ENCODE peak calls at places on chromosomes 16 and 17, in eight cellular contexts. One of them, this sample, is unnamed.

GRCh38 chr17:64230551-64231408 is 32.3 kb downstream of the TEX2 start:
- DNase-seq in HCT116: no peak
- DNase-seq in stimulated activated CD8-positive, alpha-beta memory T cell treated with anti-CD3 and anti-CD28 coated beads, Interleukin-4, amount 100 ng/mL, for 24 hours: no peak
- DNase-seq in neural crest cell: no peak
- DNase-seq in NCI-H1436: no peak
- DNase-seq in activated T-cell treated with anti-CD3 and anti-CD28 coated beads for 1 hour: no peak
- DNase-seq in endothelial cell: no peak
- DNase-seq in chondrocyte: no peak
- DNase-seq in this sample: no peak

GRCh38 chr16:56672761-56673536 is 3.3 kb downstream of the MT1H start:
- DNase-seq in NCI-H1436: no peak
- DNase-seq in endothelial cell: no peak
- DNase-seq in stimulated activated CD8-positive, alpha-beta memory T cell treated with anti-CD3 and anti-CD28 coated beads, Interleukin-4, amount 100 ng/mL, for 24 hours: no peak
- DNase-seq in activated T-cell treated with anti-CD3 and anti-CD28 coated beads for 1 hour: no peak
- DNase-seq in chondrocyte: no peak
- DNase-seq in neural crest cell: no peak
- DNase-seq in HCT116: no peak
- DNase-seq in this sample: no peak

GRCh38 chr17:55451203-55451641 is 29.6 kb upstream of the MMD start:
- DNase-seq in stimulated activated CD8-positive, alpha-beta memory T cell treated with anti-CD3 and anti-CD28 coated beads, Interleukin-4, amount 100 ng/mL, for 24 hours: no peak
- DNase-seq in endothelial cell: no peak
- DNase-seq in chondrocyte: no peak
- DNase-seq in neural crest cell: no peak
- DNase-seq in HCT116: no peak
- DNase-seq in NCI-H1436: no peak
- DNase-seq in activated T-cell treated with anti-CD3 and anti-CD28 coated beads for 1 hour: no peak
- DNase-seq in this sample: no peak

GRCh38 chr16:23837553-23838308 is 1.9 kb downstream of the PRKCB start:
- DNase-seq in activated T-cell treated with anti-CD3 and anti-CD28 coated beads for 1 hour: no peak
- DNase-seq in neural crest cell: no peak
- DNase-seq in NCI-H1436: no peak
- DNase-seq in HCT116: no peak
- DNase-seq in stimulated activated CD8-positive, alpha-beta memory T cell treated with anti-CD3 and anti-CD28 coated beads, Interleukin-4, amount 100 ng/mL, for 24 hours: no peak
- DNase-seq in endothelial cell: no peak
- DNase-seq in chondrocyte: no peak
- DNase-seq in this sample: no peak

GRCh38 chr17:19678581-19679418 is 30.2 kb downstream of the ALDH3A2 start:
- DNase-seq in NCI-H1436: no peak
- DNase-seq in stimulated activated CD8-positive, alpha-beta memory T cell treated with anti-CD3 and anti-CD28 coated beads, Interleukin-4, amount 100 ng/mL, for 24 hours: no peak
- DNase-seq in neural crest cell: no peak
- DNase-seq in activated T-cell treated with anti-CD3 and anti-CD28 coated beads for 1 hour: no peak
- DNase-seq in chondrocyte: no peak
- DNase-seq in endothelial cell: no peak
- DNase-seq in HCT116: no peak
- DNase-seq in this sample: no peak

GRCh38 chr17:75031972-75032895 is 14.5 kb downstream of the ATP5PD start:
- DNase-seq in stimulated activated CD8-positive, alpha-beta memory T cell treated with anti-CD3 and anti-CD28 coated beads, Interleukin-4, amount 100 ng/mL, for 24 hours: no peak
- DNase-seq in NCI-H1436: peak
- DNase-seq in endothelial cell: no peak
- DNase-seq in neural crest cell: no peak
- DNase-seq in HCT116: peak
- DNase-seq in chondrocyte: no peak
- DNase-seq in activated T-cell treated with anti-CD3 and anti-CD28 coated beads for 1 hour: no peak
- DNase-seq in this sample: peak

GRCh38 chr16:15775209-15775608 is 81.6 kb downstream of the MYH11 start:
- DNase-seq in stimulated activated CD8-positive, alpha-beta memory T cell treated with anti-CD3 and anti-CD28 coated beads, Interleukin-4, amount 100 ng/mL, for 24 hours: no peak
- DNase-seq in NCI-H1436: no peak
- DNase-seq in activated T-cell treated with anti-CD3 and anti-CD28 coated beads for 1 hour: no peak
- DNase-seq in HCT116: peak
- DNase-seq in endothelial cell: no peak
- DNase-seq in neural crest cell: no peak
- DNase-seq in chondrocyte: no peak
- DNase-seq in this sample: no peak

GRCh38 chr16:29789775-29790182 is 772 bp upstream of the KIF22 start:
- DNase-seq in NCI-H1436: no peak
- DNase-seq in stimulated activated CD8-positive, alpha-beta memory T cell treated with anti-CD3 and anti-CD28 coated beads, Interleukin-4, amount 100 ng/mL, for 24 hours: no peak
- DNase-seq in activated T-cell treated with anti-CD3 and anti-CD28 coated beads for 1 hour: no peak
- DNase-seq in endothelial cell: no peak
- DNase-seq in chondrocyte: no peak
- DNase-seq in HCT116: no peak
- DNase-seq in neural crest cell: no peak
- DNase-seq in this sample: no peak

GRCh38 chr17:28170771-28171170 is 128.3 kb downstream of the NLK start:
- DNase-seq in NCI-H1436: no peak
- DNase-seq in neural crest cell: no peak
- DNase-seq in HCT116: no peak
- DNase-seq in endothelial cell: no peak
- DNase-seq in stimulated activated CD8-positive, alpha-beta memory T cell treated with anti-CD3 and anti-CD28 coated beads, Interleukin-4, amount 100 ng/mL, for 24 hours: no peak
- DNase-seq in chondrocyte: no peak
- DNase-seq in activated T-cell treated with anti-CD3 and anti-CD28 coated beads for 1 hour: no peak
- DNase-seq in this sample: no peak

GRCh38 chr16:81369888-81370504 is 55.2 kb downstream of the GAN start:
- DNase-seq in chondrocyte: no peak
- DNase-seq in stimulated activated CD8-positive, alpha-beta memory T cell treated with anti-CD3 and anti-CD28 coated beads, Interleukin-4, amount 100 ng/mL, for 24 hours: no peak
- DNase-seq in HCT116: no peak
- DNase-seq in neural crest cell: no peak
- DNase-seq in activated T-cell treated with anti-CD3 and anti-CD28 coated beads for 1 hour: no peak
- DNase-seq in endothelial cell: no peak
- DNase-seq in NCI-H1436: no peak
- DNase-seq in this sample: no peak

GRCh38 chr16:7689234-7689633 is 356.6 kb downstream of the RBFOX1 start:
- DNase-seq in endothelial cell: no peak
- DNase-seq in stimulated activated CD8-positive, alpha-beta memory T cell treated with anti-CD3 and anti-CD28 coated beads, Interleukin-4, amount 100 ng/mL, for 24 hours: no peak
- DNase-seq in activated T-cell treated with anti-CD3 and anti-CD28 coated beads for 1 hour: no peak
- DNase-seq in chondrocyte: no peak
- DNase-seq in NCI-H1436: no peak
- DNase-seq in neural crest cell: no peak
- DNase-seq in HCT116: no peak
- DNase-seq in this sample: no peak

GRCh38 chr17:28216032-28216431 is 103.0 kb upstream of the TMEM97 start:
- DNase-seq in activated T-cell treated with anti-CD3 and anti-CD28 coated beads for 1 hour: no peak
- DNase-seq in neural crest cell: no peak
- DNase-seq in chondrocyte: no peak
- DNase-seq in endothelial cell: no peak
- DNase-seq in NCI-H1436: no peak
- DNase-seq in stimulated activated CD8-positive, alpha-beta memory T cell treated with anti-CD3 and anti-CD28 coated beads, Interleukin-4, amount 100 ng/mL, for 24 hours: no peak
- DNase-seq in HCT116: no peak
- DNase-seq in this sample: no peak

GRCh38 chr16:51276335-51276734 is 125.3 kb upstream of the SALL1 start:
- DNase-seq in stimulated activated CD8-positive, alpha-beta memory T cell treated with anti-CD3 and anti-CD28 coated beads, Interleukin-4, amount 100 ng/mL, for 24 hours: no peak
- DNase-seq in chondrocyte: no peak
- DNase-seq in HCT116: no peak
- DNase-seq in NCI-H1436: no peak
- DNase-seq in activated T-cell treated with anti-CD3 and anti-CD28 coated beads for 1 hour: no peak
- DNase-seq in neural crest cell: no peak
- DNase-seq in endothelial cell: no peak
- DNase-seq in this sample: no peak

GRCh38 chr16:1343428-1344242 is 8.0 kb downstream of the TSR3 start:
- DNase-seq in neural crest cell: no peak
- DNase-seq in HCT116: no peak
- DNase-seq in stimulated activated CD8-positive, alpha-beta memory T cell treated with anti-CD3 and anti-CD28 coated beads, Interleukin-4, amount 100 ng/mL, for 24 hours: no peak
- DNase-seq in activated T-cell treated with anti-CD3 and anti-CD28 coated beads for 1 hour: no peak
- DNase-seq in NCI-H1436: no peak
- DNase-seq in endothelial cell: no peak
- DNase-seq in chondrocyte: no peak
- DNase-seq in this sample: no peak

GRCh38 chr17:49695698-49696232 is 12.0 kb downstream of the SLC35B1 start:
- DNase-seq in neural crest cell: no peak
- DNase-seq in activated T-cell treated with anti-CD3 and anti-CD28 coated beads for 1 hour: no peak
- DNase-seq in endothelial cell: no peak
- DNase-seq in chondrocyte: no peak
- DNase-seq in stimulated activated CD8-positive, alpha-beta memory T cell treated with anti-CD3 and anti-CD28 coated beads, Interleukin-4, amount 100 ng/mL, for 24 hours: no peak
- DNase-seq in HCT116: no peak
- DNase-seq in NCI-H1436: no peak
- DNase-seq in this sample: no peak

GRCh38 chr16:66344533-66345145 is 21.9 kb upstream of the CDH5 start:
- DNase-seq in activated T-cell treated with anti-CD3 and anti-CD28 coated beads for 1 hour: peak
- DNase-seq in chondrocyte: no peak
- DNase-seq in stimulated activated CD8-positive, alpha-beta memory T cell treated with anti-CD3 and anti-CD28 coated beads, Interleukin-4, amount 100 ng/mL, for 24 hours: no peak
- DNase-seq in endothelial cell: peak
- DNase-seq in HCT116: no peak
- DNase-seq in neural crest cell: peak
- DNase-seq in NCI-H1436: peak
- DNase-seq in this sample: no peak

GRCh38 chr16:72189865-72190371 is 18.0 kb upstream of the PMFBP1 start:
- DNase-seq in neural crest cell: no peak
- DNase-seq in stimulated activated CD8-positive, alpha-beta memory T cell treated with anti-CD3 and anti-CD28 coated beads, Interleukin-4, amount 100 ng/mL, for 24 hours: no peak
- DNase-seq in chondrocyte: no peak
- DNase-seq in HCT116: no peak
- DNase-seq in NCI-H1436: no peak
- DNase-seq in endothelial cell: no peak
- DNase-seq in activated T-cell treated with anti-CD3 and anti-CD28 coated beads for 1 hour: no peak
- DNase-seq in this sample: no peak

GRCh38 chr17:7705269-7706255 is 560 bp downstream of the EFNB3 start:
- DNase-seq in stimulated activated CD8-positive, alpha-beta memory T cell treated with anti-CD3 and anti-CD28 coated beads, Interleukin-4, amount 100 ng/mL, for 24 hours: no peak
- DNase-seq in neural crest cell: no peak
- DNase-seq in activated T-cell treated with anti-CD3 and anti-CD28 coated beads for 1 hour: no peak
- DNase-seq in NCI-H1436: no peak
- DNase-seq in chondrocyte: no peak
- DNase-seq in endothelial cell: no peak
- DNase-seq in HCT116: no peak
- DNase-seq in this sample: no peak

GRCh38 chr17:45948881-45949624 is 50.0 kb upstream of the STH start:
- DNase-seq in endothelial cell: peak
- DNase-seq in neural crest cell: peak
- DNase-seq in HCT116: peak
- DNase-seq in chondrocyte: no peak
- DNase-seq in activated T-cell treated with anti-CD3 and anti-CD28 coated beads for 1 hour: peak
- DNase-seq in stimulated activated CD8-positive, alpha-beta memory T cell treated with anti-CD3 and anti-CD28 coated beads, Interleukin-4, amount 100 ng/mL, for 24 hours: peak
- DNase-seq in NCI-H1436: peak
- DNase-seq in this sample: peak

GRCh38 chr17:47203984-47204721 is 5.0 kb upstream of the MYL4 start:
- DNase-seq in stimulated activated CD8-positive, alpha-beta memory T cell treated with anti-CD3 and anti-CD28 coated beads, Interleukin-4, amount 100 ng/mL, for 24 hours: peak
- DNase-seq in NCI-H1436: no peak
- DNase-seq in chondrocyte: no peak
- DNase-seq in neural crest cell: no peak
- DNase-seq in activated T-cell treated with anti-CD3 and anti-CD28 coated beads for 1 hour: peak
- DNase-seq in HCT116: no peak
- DNase-seq in endothelial cell: no peak
- DNase-seq in this sample: peak

GRCh38 chr16:2003827-2004641 is 5.6 kb downstream of the ZNF598 start:
- DNase-seq in chondrocyte: no peak
- DNase-seq in HCT116: peak
- DNase-seq in neural crest cell: peak
- DNase-seq in endothelial cell: peak
- DNase-seq in NCI-H1436: peak
- DNase-seq in stimulated activated CD8-positive, alpha-beta memory T cell treated with anti-CD3 and anti-CD28 coated beads, Interleukin-4, amount 100 ng/mL, for 24 hours: peak
- DNase-seq in activated T-cell treated with anti-CD3 and anti-CD28 coated beads for 1 hour: peak
- DNase-seq in this sample: peak

GRCh38 chr16:1543085-1543896 is 9.8 kb downstream of the TMEM204 start:
- DNase-seq in neural crest cell: no peak
- DNase-seq in HCT116: peak
- DNase-seq in stimulated activated CD8-positive, alpha-beta memory T cell treated with anti-CD3 and anti-CD28 coated beads, Interleukin-4, amount 100 ng/mL, for 24 hours: peak
- DNase-seq in NCI-H1436: no peak
- DNase-seq in activated T-cell treated with anti-CD3 and anti-CD28 coated beads for 1 hour: no peak
- DNase-seq in chondrocyte: no peak
- DNase-seq in endothelial cell: peak
- DNase-seq in this sample: peak

GRCh38 chr17:57420674-57421392 is 164.5 kb downstream of the MSI2 start:
- DNase-seq in activated T-cell treated with anti-CD3 and anti-CD28 coated beads for 1 hour: no peak
- DNase-seq in endothelial cell: no peak
- DNase-seq in NCI-H1436: peak
- DNase-seq in neural crest cell: no peak
- DNase-seq in stimulated activated CD8-positive, alpha-beta memory T cell treated with anti-CD3 and anti-CD28 coated beads, Interleukin-4, amount 100 ng/mL, for 24 hours: no peak
- DNase-seq in HCT116: no peak
- DNase-seq in chondrocyte: no peak
- DNase-seq in this sample: no peak

GRCh38 chr16:30628628-30629342 is 18.6 kb upstream of the ZNF689 start:
- DNase-seq in endothelial cell: peak
- DNase-seq in activated T-cell treated with anti-CD3 and anti-CD28 coated beads for 1 hour: peak
- DNase-seq in HCT116: peak
- DNase-seq in neural crest cell: peak
- DNase-seq in NCI-H1436: peak
- DNase-seq in chondrocyte: no peak
- DNase-seq in stimulated activated CD8-positive, alpha-beta memory T cell treated with anti-CD3 and anti-CD28 coated beads, Interleukin-4, amount 100 ng/mL, for 24 hours: peak
- DNase-seq in this sample: peak

GRCh38 chr16:66886346-66886745 is 6.0 kb downstream of the PDP2 start:
- DNase-seq in chondrocyte: no peak
- DNase-seq in stimulated activated CD8-positive, alpha-beta memory T cell treated with anti-CD3 and anti-CD28 coated beads, Interleukin-4, amount 100 ng/mL, for 24 hours: no peak
- DNase-seq in activated T-cell treated with anti-CD3 and anti-CD28 coated beads for 1 hour: no peak
- DNase-seq in HCT116: no peak
- DNase-seq in endothelial cell: no peak
- DNase-seq in neural crest cell: no peak
- DNase-seq in NCI-H1436: no peak
- DNase-seq in this sample: no peak

GRCh38 chr17:320809-321385 is 31.7 kb downstream of the RPH3AL start:
- DNase-seq in HCT116: no peak
- DNase-seq in stimulated activated CD8-positive, alpha-beta memory T cell treated with anti-CD3 and anti-CD28 coated beads, Interleukin-4, amount 100 ng/mL, for 24 hours: no peak
- DNase-seq in neural crest cell: no peak
- DNase-seq in chondrocyte: peak
- DNase-seq in activated T-cell treated with anti-CD3 and anti-CD28 coated beads for 1 hour: no peak
- DNase-seq in endothelial cell: no peak
- DNase-seq in NCI-H1436: no peak
- DNase-seq in this sample: peak

GRCh38 chr16:88940196-88941050 is 36.6 kb downstream of the CBFA2T3 start:
- DNase-seq in HCT116: no peak
- DNase-seq in activated T-cell treated with anti-CD3 and anti-CD28 coated beads for 1 hour: no peak
- DNase-seq in neural crest cell: no peak
- DNase-seq in chondrocyte: no peak
- DNase-seq in NCI-H1436: no peak
- DNase-seq in endothelial cell: no peak
- DNase-seq in stimulated activated CD8-positive, alpha-beta memory T cell treated with anti-CD3 and anti-CD28 coated beads, Interleukin-4, amount 100 ng/mL, for 24 hours: no peak
- DNase-seq in this sample: no peak

GRCh38 chr17:53353919-53354351 is 468.8 kb upstream of the KIF2B start:
- DNase-seq in NCI-H1436: no peak
- DNase-seq in stimulated activated CD8-positive, alpha-beta memory T cell treated with anti-CD3 and anti-CD28 coated beads, Interleukin-4, amount 100 ng/mL, for 24 hours: no peak
- DNase-seq in activated T-cell treated with anti-CD3 and anti-CD28 coated beads for 1 hour: no peak
- DNase-seq in HCT116: no peak
- DNase-seq in chondrocyte: no peak
- DNase-seq in neural crest cell: no peak
- DNase-seq in endothelial cell: no peak
- DNase-seq in this sample: no peak

GRCh38 chr17:40646791-40647548 is 648 bp downstream of the SMARCE1 start:
- DNase-seq in NCI-H1436: no peak
- DNase-seq in neural crest cell: peak
- DNase-seq in HCT116: peak
- DNase-seq in endothelial cell: peak
- DNase-seq in chondrocyte: no peak
- DNase-seq in activated T-cell treated with anti-CD3 and anti-CD28 coated beads for 1 hour: no peak
- DNase-seq in stimulated activated CD8-positive, alpha-beta memory T cell treated with anti-CD3 and anti-CD28 coated beads, Interleukin-4, amount 100 ng/mL, for 24 hours: no peak
- DNase-seq in this sample: no peak

GRCh38 chr17:77708936-77709335 is 249.6 kb upstream of the TNRC6C start:
- DNase-seq in activated T-cell treated with anti-CD3 and anti-CD28 coated beads for 1 hour: no peak
- DNase-seq in HCT116: no peak
- DNase-seq in endothelial cell: no peak
- DNase-seq in NCI-H1436: no peak
- DNase-seq in stimulated activated CD8-positive, alpha-beta memory T cell treated with anti-CD3 and anti-CD28 coated beads, Interleukin-4, amount 100 ng/mL, for 24 hours: no peak
- DNase-seq in chondrocyte: no peak
- DNase-seq in neural crest cell: no peak
- DNase-seq in this sample: no peak

GRCh38 chr17:75652934-75653549 is 13.9 kb downstream of the RECQL5 start:
- DNase-seq in stimulated activated CD8-positive, alpha-beta memory T cell treated with anti-CD3 and anti-CD28 coated beads, Interleukin-4, amount 100 ng/mL, for 24 hours: no peak
- DNase-seq in HCT116: no peak
- DNase-seq in NCI-H1436: peak
- DNase-seq in activated T-cell treated with anti-CD3 and anti-CD28 coated beads for 1 hour: no peak
- DNase-seq in chondrocyte: peak
- DNase-seq in endothelial cell: peak
- DNase-seq in neural crest cell: peak
- DNase-seq in this sample: no peak

GRCh38 chr17:72591500-72592241 is 470.9 kb downstream of the SOX9 start:
- DNase-seq in HCT116: no peak
- DNase-seq in chondrocyte: no peak
- DNase-seq in neural crest cell: peak
- DNase-seq in stimulated activated CD8-positive, alpha-beta memory T cell treated with anti-CD3 and anti-CD28 coated beads, Interleukin-4, amount 100 ng/mL, for 24 hours: no peak
- DNase-seq in activated T-cell treated with anti-CD3 and anti-CD28 coated beads for 1 hour: no peak
- DNase-seq in endothelial cell: no peak
- DNase-seq in NCI-H1436: peak
- DNase-seq in this sample: no peak

GRCh38 chr17:34797724-34798123 is 163.5 kb downstream of the CCT6B start:
- DNase-seq in HCT116: no peak
- DNase-seq in endothelial cell: peak
- DNase-seq in chondrocyte: no peak
- DNase-seq in neural crest cell: peak
- DNase-seq in activated T-cell treated with anti-CD3 and anti-CD28 coated beads for 1 hour: no peak
- DNase-seq in stimulated activated CD8-positive, alpha-beta memory T cell treated with anti-CD3 and anti-CD28 coated beads, Interleukin-4, amount 100 ng/mL, for 24 hours: peak
- DNase-seq in NCI-H1436: no peak
- DNase-seq in this sample: peak

This sample was measured in activated naive CD4-positive, alpha-beta T cell treated with anti-CD3 and anti-CD28 coated beads, Interleukin-2, amount 50 U/mL, for 16 hours.